ENCODE peak calls at places on chromosomes 5 and 9, in eight cellular contexts. J is cardiac muscle cell, R is Calu3, K is AG10803, Q is endodermal cell, S is ovary, U is MM.1S, G is mucosa of descending colon. A is an unnamed sample.

GRCh38 chr5:108196276-108196675 is 185.6 kb downstream of the FBXL17 start:
- DNase-seq in J (no peak), R (no peak), K (peak; percentile 1), Q (no peak), S (no peak), U (no peak), G (no peak), A (no peak)

GRCh38 chr9:137035507-137035834 is 3.6 kb upstream of the FUT7 start:
- DNase-seq in J (no peak), R (no peak), K (no peak), Q (no peak), S (no peak), U (no peak), G (no peak), A (no peak)

GRCh38 chr9:116383956-116384355 is 230.4 kb downstream of the PAPPA start:
- DNase-seq in J (peak; percentile 38), R (no peak), K (no peak), Q (no peak), S (no peak), U (no peak), G (no peak), A (no peak)

GRCh38 chr5:143968071-143968878 is 156.3 kb downstream of the HMHB1 start:
- DNase-seq in J (peak; percentile 58), R (peak; percentile 34), K (peak; percentile 94), Q (no peak), S (no peak), U (peak; percentile 69), G (no peak), A (peak; percentile 57)

GRCh38 chr9:80605129-80605528 is 1033.4 kb downstream of the TLE4 start:
- DNase-seq in J (peak; percentile 62), R (no peak), K (peak; percentile 31), Q (no peak), S (no peak), U (no peak), G (no peak), A (peak; percentile 40)

GRCh38 chr9:114988962-114989599 is 58.7 kb upstream of the TNFSF8 start:
- DNase-seq in J (peak; percentile 8), R (no peak), K (peak; percentile 25), Q (no peak), S (no peak), U (no peak), G (no peak), A (no peak)

GRCh38 chr5:81140942-81141341 is 92.2 kb upstream of the CKMT2 start:
- DNase-seq in J (peak; percentile 64), R (no peak), K (peak; percentile 70), Q (no peak), S (peak; percentile 47), U (no peak), G (no peak), A (no peak)

GRCh38 chr5:15926586-15926985 is 253.0 kb downstream of the MARCHF11 start:
- DNase-seq in J (no peak), R (no peak), K (no peak), Q (no peak), S (no peak), U (no peak), G (no peak), A (no peak)

GRCh38 chr5:127885176-127885575 is 182.0 kb downstream of the CCDC192 start:
- DNase-seq in J (no peak), R (no peak), K (no peak), Q (no peak), S (no peak), U (no peak), G (no peak), A (no peak)

GRCh38 chr5:143352691-143353090 is 50.8 kb downstream of the NR3C1 start:
- DNase-seq in J (no peak), R (no peak), K (no peak), Q (no peak), S (no peak), U (peak; percentile 61), G (no peak), A (no peak)

DNA sequence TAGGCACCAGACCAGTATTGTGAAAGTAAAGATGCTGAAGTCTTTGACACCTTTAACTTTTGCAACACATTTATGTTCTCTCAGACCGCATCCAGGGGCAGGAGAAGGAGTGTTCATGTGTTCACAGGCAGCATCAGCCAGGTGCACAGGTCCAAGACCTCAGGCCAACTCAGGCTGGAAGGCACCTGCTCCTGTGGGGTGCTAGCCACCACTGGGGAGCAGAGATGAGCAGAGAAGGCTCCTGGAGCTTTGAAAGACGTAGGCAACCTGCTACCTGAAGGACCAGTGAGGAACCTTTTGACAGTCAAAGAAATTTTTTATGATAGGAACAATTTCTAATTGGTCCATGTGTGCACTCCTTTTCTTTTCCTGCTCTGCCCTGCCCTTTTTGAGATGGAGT is 35.6 kb downstream of the DAPK1 start:
- DNase-seq in J (no peak), R (no peak), K (no peak), Q (no peak), S (no peak), U (no peak), G (no peak), A (no peak)
- TF ChIP-seq CTCF in J (no peak), R (no peak), K (no peak), Q (peak; percentile 24), S (no peak), U (no peak), G (no peak), A (no peak)

GRCh38 chr5:73152411-73153388 is 20.3 kb upstream of the TMEM174 start:
- DNase-seq in J (no peak), R (peak; percentile 47), K (no peak), Q (peak; percentile 71), S (no peak), U (no peak), G (no peak), A (no peak)
- TF ChIP-seq CTCF in J (no peak), R (no peak), K (no peak), Q (peak; percentile 73), S (no peak), U (peak; percentile 15), G (no peak), A (no peak)

GRCh38 chr5:150513375-150514309 is 5.7 kb downstream of the NDST1 start:
- DNase-seq in J (no peak), R (no peak), K (no peak), Q (no peak), S (no peak), U (no peak), G (no peak), A (no peak)
- TF ChIP-seq CTCF in J (no peak), R (no peak), K (peak; percentile 30), Q (peak; percentile 67), S (no peak), U (peak; percentile 6), G (no peak), A (peak; percentile 36)

GRCh38 chr5:92505925-92506324 is 1075.1 kb downstream of the NR2F1-AS1 start:
- DNase-seq in J (peak; percentile 27), R (no peak), K (peak; percentile 5), Q (no peak), S (no peak), U (peak; percentile 72), G (no peak), A (no peak)
- TF ChIP-seq CTCF in J (no peak), R (no peak), K (no peak), Q (no peak), S (no peak), U (no peak), G (no peak), A (no peak)

DNA sequence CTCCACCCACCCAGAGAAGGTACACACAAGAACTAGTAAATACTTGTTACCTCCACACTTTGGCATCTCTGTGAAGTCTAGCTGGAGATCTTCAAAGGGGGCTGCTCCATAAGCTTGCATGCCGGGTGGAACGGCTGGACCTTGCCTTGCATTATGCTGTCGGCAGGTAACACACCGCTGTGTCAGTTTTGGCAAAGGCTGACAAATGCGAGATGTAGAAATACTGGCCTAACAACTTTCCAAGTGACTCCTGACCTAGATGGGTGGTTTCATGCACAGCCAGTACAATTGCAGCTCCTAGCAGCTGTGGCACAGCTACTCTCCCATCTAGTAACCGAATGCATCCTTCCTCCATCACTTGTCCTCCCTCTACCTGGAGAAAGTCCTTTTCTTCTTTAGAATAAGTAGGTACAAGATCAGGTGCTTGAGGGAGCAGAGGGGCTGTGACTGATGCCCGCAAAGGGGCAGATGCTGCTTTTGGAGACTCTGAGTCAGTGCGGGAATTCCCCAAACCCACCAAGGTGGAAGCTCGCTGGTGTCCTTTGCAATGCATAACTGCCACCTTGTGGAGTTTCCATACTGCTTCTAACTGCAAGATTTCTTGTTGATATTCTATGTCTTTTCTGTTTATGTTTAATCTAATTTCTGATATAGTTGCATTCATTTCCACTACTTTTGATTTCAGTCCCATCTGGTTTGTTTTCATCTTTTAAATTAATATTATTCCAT is 78.4 kb downstream of the TMEM161B start:
- DNase-seq in J (no peak), R (no peak), K (no peak), Q (no peak), S (no peak), U (no peak), G (peak; percentile 21), A (peak; percentile 30)
- TF ChIP-seq CTCF in J (no peak), R (no peak), K (no peak), Q (peak; percentile 60), S (no peak), U (no peak), G (no peak), A (peak; percentile 33)

GRCh38 chr5:92561362-92562006 is 1019.5 kb downstream of the NR2F1-AS1 start:
- DNase-seq in J (no peak), R (no peak), K (no peak), Q (no peak), S (no peak), U (no peak), G (no peak), A (no peak)

GRCh38 chr5:92562065-92562464 is 1019.0 kb downstream of the NR2F1-AS1 start:
- DNase-seq in J (no peak), R (no peak), K (no peak), Q (no peak), S (no peak), U (no peak), G (no peak), A (no peak)

GRCh38 chr5:92560698-92561361 is 1020.2 kb downstream of the NR2F1-AS1 start:
- DNase-seq in J (peak; percentile 56), R (no peak), K (peak; percentile 83), Q (peak; percentile 73), S (no peak), U (no peak), G (no peak), A (no peak)

GRCh38 chr5:92559331-92559730 is 1021.7 kb downstream of the NR2F1-AS1 start:
- DNase-seq in J (no peak), R (no peak), K (no peak), Q (no peak), S (no peak), U (no peak), G (no peak), A (no peak)

DNA sequence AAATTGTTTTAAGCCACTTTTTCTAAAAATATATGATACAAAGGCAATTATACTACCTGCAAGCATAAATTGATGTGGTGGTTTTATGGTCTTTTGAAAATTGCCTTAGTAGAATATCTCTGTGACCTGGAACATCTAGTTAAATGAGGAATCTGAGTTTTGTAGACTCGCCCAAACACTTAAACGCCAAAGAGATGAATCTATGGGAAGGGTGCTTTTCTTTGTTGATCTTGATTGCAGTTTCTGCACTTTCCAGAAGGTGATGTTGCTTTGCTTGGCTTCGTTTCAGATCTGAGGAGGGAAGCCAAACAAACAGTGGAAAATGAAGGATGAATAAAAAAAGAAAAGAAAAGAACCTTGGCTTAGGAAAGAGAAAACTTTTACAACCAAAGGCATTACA is 1021.3 kb downstream of the NR2F1-AS1 start:
- DNase-seq in J (peak; percentile 43), R (no peak), K (peak; percentile 35), Q (peak; percentile 43), S (no peak), U (no peak), G (no peak), A (no peak)
- TF ChIP-seq CTCF in J (peak; percentile 17), R (no peak), K (peak; percentile 31), Q (peak; percentile 40), S (no peak), U (no peak), G (no peak), A (peak; percentile 20)

A was measured in neural progenitor cell.